ENCODE peak calls at places on chromosome 2, in seven cellular contexts. One of them, this sample, is unnamed.

GRCh38 chr2:161842751-161843433 is 218.7 kb downstream of the SLC4A10 start:
- DNase-seq in MM.1S: no peak
- DNase-seq in pancreas: no peak
- DNase-seq in GM12878: no peak
- DNase-seq in right cardiac atrium: no peak
- DNase-seq in HL-60: no peak
- DNase-seq in cardiac muscle cell: no peak
- DNase-seq in this sample: no peak

GRCh38 chr2:112174383-112174782 is 36.2 kb downstream of the FBLN7 start:
- DNase-seq in cardiac muscle cell: no peak
- DNase-seq in HL-60: no peak
- DNase-seq in GM12878: no peak
- DNase-seq in pancreas: no peak
- DNase-seq in right cardiac atrium: no peak
- DNase-seq in MM.1S: no peak
- DNase-seq in this sample: no peak

GRCh38 chr2:166419616-166419934 is 43.8 kb upstream of the SCN9A start:
- DNase-seq in right cardiac atrium: no peak
- DNase-seq in cardiac muscle cell: peak; percentile 67
- DNase-seq in GM12878: no peak
- DNase-seq in MM.1S: peak; percentile 8
- DNase-seq in HL-60: no peak
- DNase-seq in pancreas: no peak
- DNase-seq in this sample: no peak

GRCh38 chr2:127086800-127087737 is 19.9 kb downstream of the BIN1 start:
- DNase-seq in right cardiac atrium: peak; percentile 91
- DNase-seq in pancreas: peak; percentile 21
- DNase-seq in GM12878: peak; percentile 81
- DNase-seq in cardiac muscle cell: peak; percentile 98
- DNase-seq in MM.1S: no peak
- DNase-seq in HL-60: no peak
- DNase-seq in this sample: no peak

GRCh38 chr2:154720642-154721041 is 22.1 kb downstream of the KCNJ3 start:
- DNase-seq in right cardiac atrium: no peak
- DNase-seq in GM12878: no peak
- DNase-seq in cardiac muscle cell: no peak
- DNase-seq in HL-60: no peak
- DNase-seq in pancreas: no peak
- DNase-seq in MM.1S: peak; percentile 8
- DNase-seq in this sample: no peak

GRCh38 chr2:230794472-230794871 is 70.3 kb upstream of the ITM2C start:
- DNase-seq in pancreas: no peak
- DNase-seq in GM12878: no peak
- DNase-seq in HL-60: no peak
- DNase-seq in MM.1S: no peak
- DNase-seq in cardiac muscle cell: peak; percentile 40
- DNase-seq in right cardiac atrium: no peak
- DNase-seq in this sample: peak; percentile 12

GRCh38 chr2:218000137-218000536 is 2.7 kb downstream of the TNS1 start:
- DNase-seq in cardiac muscle cell: peak; percentile 85
- DNase-seq in pancreas: no peak
- DNase-seq in GM12878: no peak
- DNase-seq in right cardiac atrium: peak; percentile 47
- DNase-seq in HL-60: no peak
- DNase-seq in MM.1S: no peak
- DNase-seq in this sample: no peak

GRCh38 chr2:70686577-70687460 is 81.2 kb downstream of the ADD2 start:
- DNase-seq in MM.1S: peak; percentile 76
- DNase-seq in GM12878: no peak
- DNase-seq in HL-60: peak; percentile 74
- DNase-seq in cardiac muscle cell: peak; percentile 80
- DNase-seq in pancreas: no peak
- DNase-seq in right cardiac atrium: peak; percentile 28
- DNase-seq in this sample: no peak

GRCh38 chr2:149579972-149580882 is 7.3 kb downstream of the MMADHC start:
- DNase-seq in right cardiac atrium: no peak
- DNase-seq in pancreas: no peak
- DNase-seq in HL-60: no peak
- DNase-seq in MM.1S: no peak
- DNase-seq in GM12878: no peak
- DNase-seq in cardiac muscle cell: no peak
- DNase-seq in this sample: no peak

GRCh38 chr2:136136921-136137320 is 19.0 kb upstream of the CXCR4 start:
- DNase-seq in HL-60: no peak
- DNase-seq in right cardiac atrium: no peak
- DNase-seq in MM.1S: peak; percentile 58
- DNase-seq in pancreas: no peak
- DNase-seq in GM12878: no peak
- DNase-seq in cardiac muscle cell: no peak
- DNase-seq in this sample: peak; percentile 77

GRCh38 chr2:17313261-17313660 is 205.0 kb downstream of the RAD51AP2 start:
- DNase-seq in pancreas: no peak
- DNase-seq in HL-60: no peak
- DNase-seq in GM12878: no peak
- DNase-seq in cardiac muscle cell: no peak
- DNase-seq in MM.1S: no peak
- DNase-seq in right cardiac atrium: no peak
- DNase-seq in this sample: no peak

GRCh38 chr2:219350938-219351280 is 18.4 kb upstream of the RESP18 start:
- DNase-seq in cardiac muscle cell: no peak
- DNase-seq in GM12878: no peak
- DNase-seq in HL-60: no peak
- DNase-seq in MM.1S: no peak
- DNase-seq in pancreas: no peak
- DNase-seq in right cardiac atrium: no peak
- DNase-seq in this sample: no peak

GRCh38 chr2:68052717-68053422 is 9.9 kb downstream of the C1D start:
- DNase-seq in GM12878: no peak
- DNase-seq in cardiac muscle cell: no peak
- DNase-seq in right cardiac atrium: no peak
- DNase-seq in MM.1S: no peak
- DNase-seq in HL-60: no peak
- DNase-seq in pancreas: no peak
- DNase-seq in this sample: no peak

GRCh38 chr2:181371782-181372292 is 85.3 kb upstream of the ITGA4 start:
- DNase-seq in pancreas: no peak
- DNase-seq in HL-60: no peak
- DNase-seq in GM12878: no peak
- DNase-seq in right cardiac atrium: no peak
- DNase-seq in MM.1S: peak; percentile 44
- DNase-seq in cardiac muscle cell: peak; percentile 68
- DNase-seq in this sample: no peak

GRCh38 chr2:96306370-96306769 is 1.0 kb upstream of the SNRNP200 start:
- DNase-seq in right cardiac atrium: no peak
- DNase-seq in pancreas: no peak
- DNase-seq in HL-60: no peak
- DNase-seq in GM12878: no peak
- DNase-seq in cardiac muscle cell: no peak
- DNase-seq in MM.1S: no peak
- DNase-seq in this sample: no peak
- H3K27ac ChIP-seq in right cardiac atrium: peak overlapping the region; percentile 53
- H3K27ac ChIP-seq in pancreas: no peak overlapping the region
- H3K27ac ChIP-seq in HL-60: peak overlapping the region; percentile 89
- H3K27ac ChIP-seq in GM12878: peak overlapping the region; percentile 84
- H3K27ac ChIP-seq in cardiac muscle cell: no peak overlapping the region
- H3K27ac ChIP-seq in MM.1S: peak overlapping the region; percentile 50
- H3K27ac ChIP-seq in this sample: peak overlapping the region; percentile 89

GRCh38 chr2:39781697-39782096 is 2.6 kb upstream of the THUMPD2 start:
- DNase-seq in right cardiac atrium: no peak
- DNase-seq in pancreas: no peak
- DNase-seq in MM.1S: no peak
- DNase-seq in cardiac muscle cell: no peak
- DNase-seq in HL-60: no peak
- DNase-seq in GM12878: no peak
- DNase-seq in this sample: no peak

GRCh38 chr2:39779926-39780325 is 868 bp upstream of the THUMPD2 start:
- DNase-seq in cardiac muscle cell: no peak
- DNase-seq in MM.1S: no peak
- DNase-seq in HL-60: no peak
- DNase-seq in pancreas: no peak
- DNase-seq in GM12878: no peak
- DNase-seq in right cardiac atrium: no peak
- DNase-seq in this sample: no peak

GRCh38 chr2:39780825-39781600 is 2.0 kb upstream of the THUMPD2 start:
- DNase-seq in pancreas: no peak
- DNase-seq in GM12878: no peak
- DNase-seq in cardiac muscle cell: no peak
- DNase-seq in MM.1S: peak; percentile 16
- DNase-seq in HL-60: no peak
- DNase-seq in right cardiac atrium: no peak
- DNase-seq in this sample: no peak

GRCh38 chr2:39778775-39779751 is at the start of gene THUMPD2:
- DNase-seq in GM12878: no peak
- DNase-seq in pancreas: peak; percentile 70
- DNase-seq in MM.1S: peak; percentile 73
- DNase-seq in right cardiac atrium: peak; percentile 83
- DNase-seq in cardiac muscle cell: peak; percentile 84
- DNase-seq in HL-60: peak; percentile 59
- DNase-seq in this sample: peak; percentile 44

GRCh38 chr2:39778233-39778632 is 825 bp downstream of the THUMPD2 start:
- DNase-seq in HL-60: no peak
- DNase-seq in cardiac muscle cell: no peak
- DNase-seq in GM12878: no peak
- DNase-seq in MM.1S: no peak
- DNase-seq in pancreas: no peak
- DNase-seq in right cardiac atrium: no peak
- DNase-seq in this sample: no peak
- H3K4me3 ChIP-seq in HL-60: peak overlapping the region; percentile 74
- H3K4me3 ChIP-seq in cardiac muscle cell: peak overlapping the region; percentile 80
- H3K4me3 ChIP-seq in GM12878: peak overlapping the region; percentile 74
- H3K4me3 ChIP-seq in MM.1S: peak overlapping the region; percentile 73
- H3K4me3 ChIP-seq in pancreas: peak overlapping the region; percentile 87
- H3K4me3 ChIP-seq in right cardiac atrium: peak overlapping the region; percentile 58
- H3K4me3 ChIP-seq in this sample: peak overlapping the region; percentile 89

GRCh38 chr2:105556366-105556765 is 157.5 kb upstream of the FHL2 start:
- DNase-seq in GM12878: no peak
- DNase-seq in cardiac muscle cell: no peak
- DNase-seq in right cardiac atrium: no peak
- DNase-seq in pancreas: no peak
- DNase-seq in HL-60: no peak
- DNase-seq in MM.1S: no peak
- DNase-seq in this sample: no peak
- H3K27me3 ChIP-seq in GM12878: no peaks in the 10 kb centered on the region
- H3K27me3 ChIP-seq in cardiac muscle cell: peaks cover 18% of the 10 kb centered on the region
- H3K27me3 ChIP-seq in right cardiac atrium: no peaks in the 10 kb centered on the region
- H3K27me3 ChIP-seq in pancreas: no peaks in the 10 kb centered on the region
- H3K27me3 ChIP-seq in HL-60: peaks cover 11% of the 10 kb centered on the region
- H3K27me3 ChIP-seq in MM.1S: no peaks in the 10 kb centered on the region
- H3K27me3 ChIP-seq in this sample: peaks cover 4% of the 10 kb centered on the region

DNA sequence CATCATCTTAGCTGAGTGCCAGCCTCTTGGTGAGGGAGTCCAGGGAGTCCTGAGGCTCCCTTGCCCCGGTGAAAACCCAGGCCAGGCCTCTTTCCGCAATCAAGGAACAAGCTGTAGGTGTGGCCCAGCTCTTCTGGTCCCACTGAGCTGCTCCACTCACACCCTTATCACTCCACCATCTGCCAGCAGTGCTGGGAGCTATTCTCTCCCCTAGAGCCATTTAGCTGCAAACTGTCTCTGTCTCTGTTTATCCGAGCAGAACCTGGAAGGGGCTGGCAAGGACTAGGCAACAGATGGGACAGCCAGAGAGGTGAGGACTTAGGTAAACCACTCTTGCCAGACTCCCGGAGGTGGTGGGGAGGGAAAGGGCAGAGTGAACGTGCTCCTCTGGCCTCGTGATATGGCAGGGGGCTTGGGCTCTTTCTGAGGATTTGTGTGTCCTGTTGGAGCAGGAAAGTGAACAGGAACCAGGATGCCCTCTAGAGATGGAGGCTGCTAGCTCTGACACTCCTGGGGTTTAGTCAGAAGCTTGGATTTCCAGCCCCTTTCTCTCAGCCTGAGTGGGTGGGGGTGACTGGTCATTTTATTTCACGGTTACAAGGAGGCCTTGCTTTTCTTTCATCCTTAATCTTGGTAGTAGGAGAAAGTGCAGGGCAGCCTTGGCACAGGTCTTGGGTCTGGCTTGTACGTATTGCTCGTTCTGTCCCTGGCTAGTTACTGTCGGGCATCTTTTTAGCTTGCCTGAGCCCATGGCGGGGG is 19.6 kb downstream of the B3GNT2 start:
- DNase-seq in HL-60: no peak
- DNase-seq in MM.1S: no peak
- DNase-seq in cardiac muscle cell: peak; percentile 28
- DNase-seq in GM12878: no peak
- DNase-seq in pancreas: no peak
- DNase-seq in right cardiac atrium: no peak
- DNase-seq in this sample: no peak
- H3K27ac ChIP-seq in HL-60: no peak overlapping the region
- H3K27ac ChIP-seq in MM.1S: no peak overlapping the region
- H3K27ac ChIP-seq in cardiac muscle cell: peak overlapping the region; percentile 24
- H3K27ac ChIP-seq in GM12878: peak overlapping the region; percentile 29
- H3K27ac ChIP-seq in pancreas: peak overlapping the region; percentile 5
- H3K27ac ChIP-seq in right cardiac atrium: peak overlapping the region; percentile 79
- H3K27ac ChIP-seq in this sample: no peak overlapping the region

GRCh38 chr2:190465060-190465459 is 56.9 kb downstream of the MFSD6 start:
- DNase-seq in cardiac muscle cell: no peak
- DNase-seq in right cardiac atrium: no peak
- DNase-seq in HL-60: no peak
- DNase-seq in GM12878: no peak
- DNase-seq in pancreas: no peak
- DNase-seq in MM.1S: peak; percentile 27
- DNase-seq in this sample: no peak
- H3K4me3 ChIP-seq in cardiac muscle cell: no peak overlapping the region
- H3K4me3 ChIP-seq in right cardiac atrium: no peak overlapping the region
- H3K4me3 ChIP-seq in HL-60: no peak overlapping the region
- H3K4me3 ChIP-seq in GM12878: peak overlapping the region; percentile 16
- H3K4me3 ChIP-seq in pancreas: no peak overlapping the region
- H3K4me3 ChIP-seq in MM.1S: peak overlapping the region; percentile 8
- H3K4me3 ChIP-seq in this sample: no peak overlapping the region

GRCh38 chr2:183536714-183537113 is 412.5 kb downstream of the NUP35 start:
- DNase-seq in right cardiac atrium: no peak
- DNase-seq in HL-60: no peak
- DNase-seq in cardiac muscle cell: no peak
- DNase-seq in GM12878: no peak
- DNase-seq in pancreas: no peak
- DNase-seq in MM.1S: no peak
- DNase-seq in this sample: no peak
- H3K27me3 ChIP-seq in right cardiac atrium: no peaks in the 10 kb centered on the region
- H3K27me3 ChIP-seq in HL-60: no peaks in the 10 kb centered on the region
- H3K27me3 ChIP-seq in cardiac muscle cell: no peaks in the 10 kb centered on the region
- H3K27me3 ChIP-seq in GM12878: no peaks in the 10 kb centered on the region
- H3K27me3 ChIP-seq in pancreas: no peaks in the 10 kb centered on the region
- H3K27me3 ChIP-seq in MM.1S: no peaks in the 10 kb centered on the region
- H3K27me3 ChIP-seq in this sample: no peaks in the 10 kb centered on the region

GRCh38 chr2:223936862-223937326 is 8.2 kb downstream of the WDFY1 start:
- DNase-seq in HL-60: no peak
- DNase-seq in cardiac muscle cell: no peak
- DNase-seq in pancreas: no peak
- DNase-seq in GM12878: no peak
- DNase-seq in right cardiac atrium: no peak
- DNase-seq in MM.1S: no peak
- DNase-seq in this sample: no peak
- H3K27ac ChIP-seq in HL-60: no peak overlapping the region
- H3K27ac ChIP-seq in cardiac muscle cell: no peak overlapping the region
- H3K27ac ChIP-seq in pancreas: peak overlapping the region; percentile 1
- H3K27ac ChIP-seq in GM12878: peak overlapping the region; percentile 50
- H3K27ac ChIP-seq in right cardiac atrium: no peak overlapping the region
- H3K27ac ChIP-seq in MM.1S: no peak overlapping the region
- H3K27ac ChIP-seq in this sample: no peak overlapping the region

GRCh38 chr2:109660046-109660860 is 46.1 kb downstream of the SOWAHC start:
- DNase-seq in MM.1S: peak; percentile 7
- DNase-seq in HL-60: no peak
- DNase-seq in right cardiac atrium: no peak
- DNase-seq in cardiac muscle cell: no peak
- DNase-seq in GM12878: no peak
- DNase-seq in pancreas: no peak
- DNase-seq in this sample: no peak
- H3K4me3 ChIP-seq in MM.1S: no peak overlapping the region
- H3K4me3 ChIP-seq in HL-60: no peak overlapping the region
- H3K4me3 ChIP-seq in right cardiac atrium: no peak overlapping the region
- H3K4me3 ChIP-seq in cardiac muscle cell: no peak overlapping the region
- H3K4me3 ChIP-seq in GM12878: no peak overlapping the region
- H3K4me3 ChIP-seq in pancreas: no peak overlapping the region
- H3K4me3 ChIP-seq in this sample: no peak overlapping the region

This sample was measured in CD4-positive, alpha-beta memory T cell.